ENCODE peak calls at places on chromosomes 2 and 18, in seven cellular contexts. D is uterus, Z is A549, J is IMR-90, W is heart left ventricle, R is breast epithelium, N is transverse colon. H is an unnamed sample.

GRCh38 chr18:42814618-42815017 is 300.9 kb downstream of the RIT2 start:
- DNase-seq in D (no peak), Z (no peak), J (no peak), W (no peak), R (no peak), N (no peak), H (no peak)

GRCh38 chr2:60958800-60959199 is 58.7 kb upstream of the PEX13 start:
- DNase-seq in D (no peak), Z (peak; percentile 41), J (peak; percentile 85), W (no peak), R (no peak), N (no peak), H (no peak)

GRCh38 chr2:98474979-98475632 is 30.4 kb downstream of the INPP4A start:
- DNase-seq in D (no peak), Z (no peak), J (no peak), W (no peak), R (no peak), N (no peak), H (no peak)

GRCh38 chr2:11697103-11697871 is 27.3 kb upstream of the NTSR2 start:
- DNase-seq in D (peak; percentile 62), Z (peak; percentile 68), J (peak; percentile 71), W (peak; percentile 51), R (peak; percentile 43), N (no peak), H (peak; percentile 90)

GRCh38 chr2:176118606-176119370 is 2.2 kb downstream of the HOXD10 start:
- DNase-seq in D (peak; percentile 76), Z (peak; percentile 79), J (no peak), W (no peak), R (no peak), N (peak; percentile 68), H (no peak)

GRCh38 chr2:128488429-128488828 is 169.8 kb upstream of the HS6ST1 start:
- DNase-seq in D (no peak), Z (no peak), J (no peak), W (no peak), R (no peak), N (no peak), H (no peak)

GRCh38 chr2:29405707-29406106 is 290.5 kb downstream of the CLIP4 start:
- DNase-seq in D (no peak), Z (no peak), J (no peak), W (no peak), R (no peak), N (no peak), H (no peak)

GRCh38 chr2:64283641-64284371 is 139.6 kb upstream of the PELI1 start:
- DNase-seq in D (peak; percentile 50), Z (no peak), J (no peak), W (no peak), R (no peak), N (peak; percentile 23), H (no peak)

GRCh38 chr18:12462242-12462641 is 54.5 kb downstream of the PRELID3A start:
- DNase-seq in D (no peak), Z (no peak), J (no peak), W (no peak), R (no peak), N (no peak), H (no peak)

GRCh38 chr2:15738965-15739364 is 147.3 kb downstream of the DDX1 start:
- DNase-seq in D (no peak), Z (no peak), J (no peak), W (no peak), R (no peak), N (no peak), H (no peak)

GRCh38 chr18:24656044-24656443 is 195.6 kb downstream of the HRH4 start:
- DNase-seq in D (no peak), Z (no peak), J (no peak), W (no peak), R (no peak), N (no peak), H (no peak)

GRCh38 chr2:134132487-134132857 is 121.4 kb upstream of the MGAT5 start:
- DNase-seq in D (no peak), Z (no peak), J (no peak), W (no peak), R (no peak), N (no peak), H (no peak)

GRCh38 chr2:196750977-196751631 is 48.4 kb downstream of the GTF3C3 start:
- DNase-seq in D (peak; percentile 51), Z (peak; percentile 79), J (peak; percentile 61), W (peak; percentile 34), R (no peak), N (peak; percentile 72), H (no peak)

GRCh38 chr18:79876497-79876896 is 75.0 kb downstream of the SLC66A2 start:
- DNase-seq in D (no peak), Z (no peak), J (no peak), W (peak; percentile 17), R (peak; percentile 44), N (no peak), H (no peak)

DNA sequence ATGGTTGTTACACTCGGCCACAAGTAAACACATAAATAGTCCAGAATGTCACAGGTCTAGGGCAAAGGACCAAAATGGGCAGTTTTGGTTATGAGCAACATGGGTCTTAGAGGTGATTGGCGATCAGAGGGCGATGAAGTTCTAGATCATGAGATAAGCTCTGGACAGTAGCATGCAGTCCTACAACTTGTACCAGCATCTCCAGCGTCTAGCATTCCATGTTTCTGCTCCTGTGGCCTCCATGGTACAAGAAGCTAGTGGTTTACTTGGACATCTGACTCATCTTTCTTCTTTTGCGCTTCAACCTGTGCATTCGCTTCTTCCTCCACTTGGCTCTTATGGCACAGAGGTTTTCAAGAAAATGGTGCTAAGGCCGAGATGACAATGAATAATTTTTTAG is 8.9 kb upstream of the MMADHC start:
- DNase-seq in D (no peak), Z (no peak), J (no peak), W (no peak), R (no peak), N (no peak), H (no peak)
- TF ChIP-seq POLR2A in D (no peak), Z (no peak), J (no peak), W (no peak), R (no peak), N (no peak), H (no peak)

GRCh38 chr2:239093956-239094355 is 246.1 kb downstream of the TWIST2 start:
- DNase-seq in D (no peak), Z (no peak), J (no peak), W (no peak), R (no peak), N (no peak), H (no peak)
- TF ChIP-seq CTCF in D (peak; percentile 59), Z (no peak), J (no peak), W (no peak), R (peak; percentile 29), N (no peak), H (no peak)

GRCh38 chr18:50586710-50587109 is 26.8 kb downstream of the MAPK4 start:
- DNase-seq in D (no peak), Z (no peak), J (no peak), W (no peak), R (no peak), N (no peak), H (no peak)
- H3K27ac ChIP-seq in D (no peak overlapping the region), Z (no peak overlapping the region), J (no peak overlapping the region), W (no peak overlapping the region), R (no peak overlapping the region), N (no peak overlapping the region), H (no peak overlapping the region)

GRCh38 chr18:48947583-48947982 is 3.2 kb downstream of the SMAD7 start:
- DNase-seq in D (no peak), Z (no peak), J (no peak), W (peak; percentile 66), R (no peak), N (no peak), H (no peak)

GRCh38 chr18:48948112-48949050 is 2.4 kb downstream of the SMAD7 start:
- DNase-seq in D (no peak), Z (no peak), J (peak; percentile 86), W (peak; percentile 60), R (no peak), N (peak; percentile 70), H (no peak)

GRCh38 chr18:48949606-48950535 is 894 bp downstream of the SMAD7 start:
- DNase-seq in D (no peak), Z (peak; percentile 62), J (peak; percentile 60), W (no peak), R (no peak), N (peak; percentile 52), H (no peak)

GRCh38 chr18:48950536-48951447 is at the start of gene SMAD7:
- DNase-seq in D (no peak), Z (no peak), J (no peak), W (no peak), R (no peak), N (peak; percentile 50), H (no peak)

DNA sequence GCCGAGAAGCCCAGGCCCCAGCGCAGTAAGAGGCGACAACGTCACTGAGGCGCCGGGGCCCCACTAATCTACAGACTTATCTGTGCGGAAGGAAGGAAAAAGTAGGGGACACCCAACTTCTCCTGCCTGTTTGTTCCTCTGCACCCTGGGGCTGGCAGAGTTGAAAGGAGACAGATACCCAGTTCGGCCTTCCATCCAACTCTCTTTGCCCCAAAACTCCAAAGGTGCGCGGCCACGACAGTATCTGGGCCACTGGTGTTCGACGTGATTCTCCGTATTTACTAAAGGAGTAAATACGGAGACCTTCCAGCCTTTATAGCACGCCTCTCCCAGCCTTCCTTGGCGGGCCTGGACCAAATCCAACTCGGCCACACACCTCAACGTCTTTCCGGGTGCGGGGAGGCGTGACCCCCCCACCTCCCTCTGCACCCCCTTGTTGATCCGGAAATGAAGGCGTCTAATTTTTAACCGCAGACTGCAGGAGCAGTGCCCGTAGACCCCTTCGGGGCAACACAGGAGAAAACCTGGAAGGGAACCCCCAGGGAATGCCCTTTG is 1.6 kb downstream of the SMAD7 start:
- DNase-seq in D (no peak), Z (no peak), J (no peak), W (peak; percentile 61), R (no peak), N (peak; percentile 82), H (no peak)
- TF ChIP-seq POLR2A in D (no peak), Z (no peak), J (no peak), W (no peak), R (no peak), N (no peak), H (no peak)

GRCh38 chr2:20189299-20189931 is 35.5 kb downstream of the SDC1 start:
- DNase-seq in D (no peak), Z (no peak), J (no peak), W (no peak), R (no peak), N (no peak), H (no peak)

GRCh38 chr2:20191714-20192569 is 33.0 kb downstream of the SDC1 start:
- DNase-seq in D (no peak), Z (no peak), J (no peak), W (no peak), R (peak; percentile 64), N (no peak), H (no peak)

GRCh38 chr2:20192781-20193180 is 32.1 kb downstream of the SDC1 start:
- DNase-seq in D (no peak), Z (no peak), J (no peak), W (no peak), R (no peak), N (no peak), H (no peak)

GRCh38 chr2:20190170-20190569 is 34.8 kb downstream of the SDC1 start:
- DNase-seq in D (no peak), Z (no peak), J (no peak), W (no peak), R (no peak), N (no peak), H (no peak)

GRCh38 chr2:20190862-20191713 is 33.8 kb downstream of the SDC1 start:
- DNase-seq in D (no peak), Z (peak; percentile 79), J (no peak), W (no peak), R (no peak), N (peak; percentile 73), H (no peak)
- TF ChIP-seq CTCF in D (no peak), Z (peak; percentile 66), J (no peak), W (no peak), R (no peak), N (no peak), H (no peak)

H was measured in gastrocnemius medialis.